ENCODE peak calls at places on chromosomes 11 and 22, in six cellular contexts. C, Q, P, D, J and G are unnamed samples.
A peak's percentile ranks its signal among the peaks of the same experiment; 100 is the strongest.

GRCh38 chr11:113875414-113876073 is at the start of gene USP28:
- DNase-seq in C (peak; percentile 94), D (peak; percentile 83), J (peak; percentile 79), P (peak; percentile 98), Q (peak; percentile 98), G (peak; percentile 100)

GRCh38 chr11:7668464-7668863 is 4.8 kb downstream of the CYB5R2 start:
- DNase-seq in C (no peak), J (no peak), P (no peak), D (no peak), Q (no peak), G (no peak)

GRCh38 chr22:21778705-21779363 is 43.2 kb upstream of the YPEL1 start:
- DNase-seq in C (no peak), D (no peak), P (peak; percentile 38), J (no peak), Q (no peak), G (no peak)

GRCh38 chr11:118151421-118151820 is 1.2 kb downstream of the SCN4B start:
- DNase-seq in J (no peak), Q (no peak), C (no peak), D (no peak), P (no peak), G (no peak)

GRCh38 chr11:65132988-65133700 is 1.2 kb downstream of the SYVN1 start:
- DNase-seq in D (no peak), C (peak; percentile 73), Q (peak; percentile 35), J (peak; percentile 70), P (no peak), G (peak; percentile 80)

GRCh38 chr22:20798974-20799373 is 25.1 kb downstream of the SERPIND1 start:
- DNase-seq in Q (no peak), P (no peak), C (no peak), D (no peak), J (no peak), G (no peak)

GRCh38 chr11:106249857-106250256 is 172.4 kb downstream of the AASDHPPT start:
- DNase-seq in Q (no peak), C (no peak), D (no peak), J (no peak), P (no peak), G (no peak)

GRCh38 chr11:111823629-111824028 is 47.8 kb downstream of the ALG9 start:
- DNase-seq in C (no peak), Q (no peak), J (no peak), P (no peak), D (no peak), G (no peak)

GRCh38 chr11:22792497-22792896 is 37.1 kb downstream of the SVIP start:
- DNase-seq in P (peak; percentile 96), J (no peak), D (peak; percentile 8), Q (peak; percentile 64), C (peak; percentile 2), G (no peak)